ENCODE peak calls at places on chromosomes 11 and 22, in ten cellular contexts. R, N, F, C, S, P, D, W, G and A are unnamed samples.

GRCh38 chr22:19402642-19403191 is 28.8 kb downstream of the HIRA start:
- DNase-seq in N (no peak), W (peak; percentile 50), S (no peak), F (no peak), R (no peak), C (no peak), D (no peak), G (no peak), P (no peak), A (no peak)

GRCh38 chr11:76660533-76661305 is 9.8 kb downstream of the LRRC32 start:
- DNase-seq in W (no peak), F (no peak), G (no peak), P (no peak), R (peak; percentile 62), D (no peak), S (peak; percentile 33), C (no peak), N (no peak), A (no peak)

GRCh38 chr11:62546244-62546936 is at the start of gene AHNAK:
- DNase-seq in D (peak; percentile 62), S (peak; percentile 87), N (peak; percentile 74), F (peak; percentile 86), R (peak; percentile 94), C (peak; percentile 66), P (peak; percentile 89), G (peak; percentile 87), W (peak; percentile 82), A (peak; percentile 94)

GRCh38 chr11:61161190-61162091 is at the start of gene VPS37C:
- DNase-seq in C (peak; percentile 89), P (peak; percentile 77), W (peak; percentile 92), S (peak; percentile 94), R (peak; percentile 92), D (peak; percentile 82), G (peak; percentile 92), F (peak; percentile 95), N (peak; percentile 81), A (peak; percentile 91)

GRCh38 chr11:132158091-132158490 is 787.7 kb downstream of the NTM start:
- DNase-seq in N (no peak), F (peak; percentile 37), S (no peak), W (no peak), D (peak; percentile 18), C (no peak), R (no peak), G (peak; percentile 27), P (no peak), A (no peak)

GRCh38 chr22:46908641-46909107 is 146.2 kb downstream of the TBC1D22A start:
- DNase-seq in D (no peak), R (no peak), P (no peak), W (no peak), F (peak; percentile 76), C (no peak), G (no peak), S (no peak), N (no peak), A (no peak)

GRCh38 chr11:128026596-128026995 is 560.8 kb downstream of the ETS1 start:
- DNase-seq in R (no peak), W (peak; percentile 75), N (no peak), D (peak; percentile 94), S (no peak), F (no peak), P (no peak), G (no peak), C (no peak), A (no peak)

GRCh38 chr22:46073683-46074504 is 76.4 kb upstream of the PPARA start:
- DNase-seq in N (no peak), W (peak; percentile 88), G (peak; percentile 43), P (no peak), F (no peak), D (no peak), C (no peak), S (peak; percentile 57), R (peak; percentile 89), A (peak; percentile 76)

GRCh38 chr11:102287963-102288744 is 29.1 kb upstream of the BIRC3 start:
- DNase-seq in S (no peak), G (peak; percentile 45), D (peak; percentile 85), W (peak; percentile 75), C (peak; percentile 17), P (no peak), R (no peak), F (peak; percentile 86), N (peak; percentile 67), A (no peak)

GRCh38 chr11:80846979-80847378 is 1406.1 kb upstream of the TENM4 start:
- DNase-seq in P (no peak), D (no peak), S (no peak), N (no peak), C (no peak), G (no peak), W (no peak), R (no peak), F (no peak), A (no peak)

GRCh38 chr11:75365711-75366181 is 14.3 kb upstream of the ARRB1 start:
- DNase-seq in G (no peak), D (peak; percentile 86), P (no peak), C (no peak), W (no peak), F (no peak), S (no peak), N (no peak), R (no peak), A (no peak)

GRCh38 chr11:116865696-116866095 is 28.3 kb upstream of the APOA1 start:
- DNase-seq in G (no peak), F (no peak), S (no peak), W (no peak), C (no peak), D (no peak), R (no peak), P (no peak), N (no peak), A (no peak)

GRCh38 chr22:50186181-50186731 is 543 bp downstream of the TRABD start:
- DNase-seq in R (no peak), G (no peak), P (no peak), W (no peak), N (no peak), C (no peak), F (peak; percentile 61), S (peak; percentile 64), D (no peak), A (peak; percentile 85)
- H3K4me1 ChIP-seq in R (peaks cover 59% of the 10 kb centered on the region), G (peaks cover 81% of the 10 kb centered on the region), P (peaks cover 18% of the 10 kb centered on the region), W (peaks cover 24% of the 10 kb centered on the region), N (peaks cover 51% of the 10 kb centered on the region), C (peaks cover 40% of the 10 kb centered on the region), F (peaks cover 14% of the 10 kb centered on the region), S (peaks cover 17% of the 10 kb centered on the region), D (peaks cover 17% of the 10 kb centered on the region), A (peaks cover 24% of the 10 kb centered on the region)

DNA sequence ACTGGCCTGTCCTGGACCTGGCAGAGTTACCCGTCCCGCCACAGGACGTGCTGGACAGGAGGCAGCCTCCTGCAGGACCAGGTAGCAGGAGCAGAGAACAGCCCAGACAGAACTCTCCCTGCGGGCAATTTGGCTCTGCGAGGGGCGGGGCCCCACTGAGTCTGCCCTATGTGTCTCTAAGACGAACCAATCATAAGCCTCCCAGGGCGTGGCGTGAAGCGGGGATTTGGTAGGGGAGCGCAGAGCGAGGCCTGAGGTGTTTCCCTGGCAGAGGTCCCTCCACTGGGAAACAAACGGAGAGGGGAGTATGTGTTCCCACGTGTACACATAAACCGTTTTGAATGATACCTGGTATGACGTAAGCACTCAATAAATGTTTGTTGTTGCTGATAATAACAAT is 7.4 kb downstream of the CD82 start:
- DNase-seq in D (no peak), P (no peak), C (no peak), S (no peak), G (peak; percentile 83), W (no peak), R (no peak), F (no peak), N (no peak), A (no peak)
- H3K27ac ChIP-seq in D (no peak overlapping the region), P (peak overlapping the region; percentile 90), C (no peak overlapping the region), S (no peak overlapping the region), G (peak overlapping the region; percentile 51), W (no peak overlapping the region), R (no peak overlapping the region), F (no peak overlapping the region), N (no peak overlapping the region), A (no peak overlapping the region)

GRCh38 chr11:92627615-92628201 is 341.7 kb upstream of the MTNR1B start:
- DNase-seq in F (no peak), R (no peak), P (no peak), C (no peak), N (no peak), S (no peak), G (no peak), D (no peak), W (no peak), A (no peak)

GRCh38 chr11:92632510-92632909 is 336.9 kb upstream of the MTNR1B start:
- DNase-seq in W (no peak), G (no peak), F (no peak), D (no peak), N (no peak), S (no peak), R (no peak), C (no peak), P (no peak), A (no peak)

GRCh38 chr11:92623055-92623454 is 346.4 kb upstream of the MTNR1B start:
- DNase-seq in D (no peak), G (no peak), P (no peak), R (no peak), S (no peak), C (no peak), F (no peak), W (no peak), N (no peak), A (no peak)

GRCh38 chr11:92626624-92627023 is 342.8 kb upstream of the MTNR1B start:
- DNase-seq in D (no peak), W (no peak), C (no peak), S (no peak), P (no peak), G (no peak), R (no peak), F (peak; percentile 29), N (no peak), A (no peak)

DNA sequence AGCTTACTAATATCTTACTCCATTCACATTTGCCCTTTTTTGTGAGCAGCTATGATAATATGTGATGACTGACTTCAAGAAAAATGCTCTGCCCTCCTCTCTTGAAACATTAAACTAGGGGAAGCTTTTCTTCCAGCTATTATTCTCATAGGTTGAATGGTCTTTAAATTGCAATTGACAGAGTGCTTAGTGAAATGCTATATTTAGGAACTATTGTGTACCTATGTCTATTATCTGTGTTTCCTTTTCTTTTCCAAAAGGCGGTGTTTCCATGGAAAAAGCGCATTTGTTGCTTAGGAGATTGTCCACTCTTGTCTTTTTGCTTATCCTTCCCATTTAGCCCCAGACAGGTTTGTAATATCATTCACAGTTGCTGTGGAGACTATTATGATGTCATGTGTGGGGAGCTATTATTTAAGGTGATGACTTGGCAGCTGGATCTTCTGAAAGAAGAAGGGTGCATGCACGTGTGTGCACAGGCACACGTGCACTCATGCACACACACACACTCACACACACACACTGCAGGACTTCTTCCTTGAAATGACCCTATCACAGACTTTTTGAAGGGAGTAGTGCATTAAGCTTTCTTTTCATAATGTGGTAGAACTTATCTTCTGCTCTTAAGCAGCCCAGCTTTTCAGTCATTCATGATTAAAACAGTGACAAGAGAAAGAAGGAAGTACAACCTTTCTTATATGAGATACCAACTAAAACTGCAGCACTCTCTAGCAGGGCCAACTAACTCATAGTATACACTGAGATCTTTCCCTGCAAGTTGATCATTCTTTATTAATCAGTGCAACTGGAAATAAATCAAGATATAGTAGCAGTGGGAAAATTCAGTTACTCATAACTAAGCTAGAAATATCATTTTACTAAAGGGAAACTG is 340.8 kb upstream of the MTNR1B start:
- DNase-seq in R (no peak), P (no peak), D (peak; percentile 2), F (no peak), C (no peak), N (no peak), G (no peak), W (no peak), S (no peak), A (no peak)
- H3K4me3 ChIP-seq in R (no peak overlapping the region), P (no peak overlapping the region), D (no peak overlapping the region), F (no peak overlapping the region), C (no peak overlapping the region), N (no peak overlapping the region), G (no peak overlapping the region), W (no peak overlapping the region), S (no peak overlapping the region), A (no peak overlapping the region)

GRCh38 chr11:2300936-2301630 is 635 bp downstream of the C11orf21 start:
- DNase-seq in F (no peak), P (peak; percentile 17), W (peak; percentile 39), N (peak; percentile 3), C (no peak), G (peak; percentile 23), D (no peak), R (no peak), S (no peak), A (peak; percentile 88)
- H3K4me1 ChIP-seq in F (no peaks in the 10 kb centered on the region), P (no peaks in the 10 kb centered on the region), W (no peaks in the 10 kb centered on the region), N (peaks cover 39% of the 10 kb centered on the region), C (peaks cover 65% of the 10 kb centered on the region), G (peaks cover 51% of the 10 kb centered on the region), D (peaks cover 6% of the 10 kb centered on the region), R (peaks cover 33% of the 10 kb centered on the region), S (peaks cover 18% of the 10 kb centered on the region), A (peaks cover 58% of the 10 kb centered on the region)